ENCODE peak calls at places on chromosomes 3 and 15, in seven cellular contexts. One of them, this sample, is unnamed.

GRCh38 chr3:40054568-40055222 is 245.3 kb downstream of the MYRIP start:
- DNase-seq in AG09319: no peak
- DNase-seq in stromal cell of bone marrow: no peak
- DNase-seq in activated CD4-positive, CD25-positive, alpha-beta regulatory T cell treated with anti-CD3 and anti-CD28 coated beads, Interleukin-2, amount 50 U/mL, for 72 hours: no peak
- DNase-seq in stimulated activated CD4-positive, alpha-beta T cell treated with anti-CD3 and anti-CD28 coated beads, Interleukin-15, amount 100 ng/mL, for 1 hour: no peak
- DNase-seq in Right ventricle myocardium superior: no peak
- DNase-seq in CD8-positive, alpha-beta memory T cell: no peak
- DNase-seq in this sample: no peak

GRCh38 chr3:42539871-42540714 is 37.6 kb downstream of the VIPR1 start:
- DNase-seq in AG09319: no peak
- DNase-seq in stromal cell of bone marrow: no peak
- DNase-seq in activated CD4-positive, CD25-positive, alpha-beta regulatory T cell treated with anti-CD3 and anti-CD28 coated beads, Interleukin-2, amount 50 U/mL, for 72 hours: peak
- DNase-seq in stimulated activated CD4-positive, alpha-beta T cell treated with anti-CD3 and anti-CD28 coated beads, Interleukin-15, amount 100 ng/mL, for 1 hour: peak
- DNase-seq in Right ventricle myocardium superior: no peak
- DNase-seq in CD8-positive, alpha-beta memory T cell: peak
- DNase-seq in this sample: peak

GRCh38 chr15:38065721-38066120 is 131.3 kb downstream of the TMCO5A start:
- DNase-seq in AG09319: no peak
- DNase-seq in stromal cell of bone marrow: no peak
- DNase-seq in activated CD4-positive, CD25-positive, alpha-beta regulatory T cell treated with anti-CD3 and anti-CD28 coated beads, Interleukin-2, amount 50 U/mL, for 72 hours: no peak
- DNase-seq in stimulated activated CD4-positive, alpha-beta T cell treated with anti-CD3 and anti-CD28 coated beads, Interleukin-15, amount 100 ng/mL, for 1 hour: no peak
- DNase-seq in Right ventricle myocardium superior: no peak
- DNase-seq in CD8-positive, alpha-beta memory T cell: no peak
- DNase-seq in this sample: no peak

GRCh38 chr3:43620953-43621405 is 832 bp downstream of the ANO10 start:
- DNase-seq in AG09319: no peak
- DNase-seq in stromal cell of bone marrow: no peak
- DNase-seq in activated CD4-positive, CD25-positive, alpha-beta regulatory T cell treated with anti-CD3 and anti-CD28 coated beads, Interleukin-2, amount 50 U/mL, for 72 hours: no peak
- DNase-seq in stimulated activated CD4-positive, alpha-beta T cell treated with anti-CD3 and anti-CD28 coated beads, Interleukin-15, amount 100 ng/mL, for 1 hour: no peak
- DNase-seq in Right ventricle myocardium superior: no peak
- DNase-seq in CD8-positive, alpha-beta memory T cell: no peak
- DNase-seq in this sample: peak

GRCh38 chr15:26757156-26757555 is 15.7 kb downstream of the GABRB3 start:
- DNase-seq in AG09319: no peak
- DNase-seq in stromal cell of bone marrow: no peak
- DNase-seq in activated CD4-positive, CD25-positive, alpha-beta regulatory T cell treated with anti-CD3 and anti-CD28 coated beads, Interleukin-2, amount 50 U/mL, for 72 hours: no peak
- DNase-seq in stimulated activated CD4-positive, alpha-beta T cell treated with anti-CD3 and anti-CD28 coated beads, Interleukin-15, amount 100 ng/mL, for 1 hour: no peak
- DNase-seq in Right ventricle myocardium superior: no peak
- DNase-seq in CD8-positive, alpha-beta memory T cell: no peak
- DNase-seq in this sample: no peak

GRCh38 chr3:20668411-20668810 is 482.4 kb upstream of the SGO1 start:
- DNase-seq in AG09319: no peak
- DNase-seq in stromal cell of bone marrow: no peak
- DNase-seq in activated CD4-positive, CD25-positive, alpha-beta regulatory T cell treated with anti-CD3 and anti-CD28 coated beads, Interleukin-2, amount 50 U/mL, for 72 hours: no peak
- DNase-seq in stimulated activated CD4-positive, alpha-beta T cell treated with anti-CD3 and anti-CD28 coated beads, Interleukin-15, amount 100 ng/mL, for 1 hour: no peak
- DNase-seq in Right ventricle myocardium superior: no peak
- DNase-seq in CD8-positive, alpha-beta memory T cell: no peak
- DNase-seq in this sample: no peak

GRCh38 chr15:76376029-76376428 is 39.5 kb downstream of the ISL2 start:
- DNase-seq in AG09319: no peak
- DNase-seq in stromal cell of bone marrow: no peak
- DNase-seq in activated CD4-positive, CD25-positive, alpha-beta regulatory T cell treated with anti-CD3 and anti-CD28 coated beads, Interleukin-2, amount 50 U/mL, for 72 hours: no peak
- DNase-seq in stimulated activated CD4-positive, alpha-beta T cell treated with anti-CD3 and anti-CD28 coated beads, Interleukin-15, amount 100 ng/mL, for 1 hour: no peak
- DNase-seq in Right ventricle myocardium superior: no peak
- DNase-seq in CD8-positive, alpha-beta memory T cell: no peak
- DNase-seq in this sample: no peak

GRCh38 chr3:126354776-126355175 is 2.4 kb downstream of the KLF15 start:
- DNase-seq in AG09319: no peak
- DNase-seq in stromal cell of bone marrow: no peak
- DNase-seq in activated CD4-positive, CD25-positive, alpha-beta regulatory T cell treated with anti-CD3 and anti-CD28 coated beads, Interleukin-2, amount 50 U/mL, for 72 hours: no peak
- DNase-seq in stimulated activated CD4-positive, alpha-beta T cell treated with anti-CD3 and anti-CD28 coated beads, Interleukin-15, amount 100 ng/mL, for 1 hour: no peak
- DNase-seq in Right ventricle myocardium superior: peak
- DNase-seq in CD8-positive, alpha-beta memory T cell: no peak
- DNase-seq in this sample: no peak

GRCh38 chr3:67947808-67948508 is 293.5 kb upstream of the SUCLG2 start:
- DNase-seq in AG09319: no peak
- DNase-seq in stromal cell of bone marrow: no peak
- DNase-seq in activated CD4-positive, CD25-positive, alpha-beta regulatory T cell treated with anti-CD3 and anti-CD28 coated beads, Interleukin-2, amount 50 U/mL, for 72 hours: no peak
- DNase-seq in stimulated activated CD4-positive, alpha-beta T cell treated with anti-CD3 and anti-CD28 coated beads, Interleukin-15, amount 100 ng/mL, for 1 hour: peak
- DNase-seq in Right ventricle myocardium superior: no peak
- DNase-seq in CD8-positive, alpha-beta memory T cell: peak
- DNase-seq in this sample: no peak

GRCh38 chr3:159787794-159788205 is 200.8 kb upstream of the IL12A start:
- DNase-seq in AG09319: no peak
- DNase-seq in stromal cell of bone marrow: no peak
- DNase-seq in activated CD4-positive, CD25-positive, alpha-beta regulatory T cell treated with anti-CD3 and anti-CD28 coated beads, Interleukin-2, amount 50 U/mL, for 72 hours: no peak
- DNase-seq in stimulated activated CD4-positive, alpha-beta T cell treated with anti-CD3 and anti-CD28 coated beads, Interleukin-15, amount 100 ng/mL, for 1 hour: no peak
- DNase-seq in Right ventricle myocardium superior: no peak
- DNase-seq in CD8-positive, alpha-beta memory T cell: no peak
- DNase-seq in this sample: peak